ENCODE peak calls at places on chromosome 16, in nine cellular contexts. K is endothelial cell; E is stimulated activated CD4-positive, alpha-beta T cell treated with anti-CD3 and anti-CD28 coated beads, Interleukin-4, amount 100 ng/mL, for 4 hours; Q is effector CD4-positive, alpha-beta T cell; F is Kasumi-1; W is stimulated activated CD8-positive, alpha-beta memory T cell treated with anti-CD3 and anti-CD28 coated beads, Interleukin-4, amount 100 ng/mL, for 1 hour; N is lower leg skin; Z is left ventricle myocardium inferior; G is iris pigment epithelial cell. X is an unnamed sample.

GRCh38 chr16:67869653-67870052 is 3.2 kb upstream of the EDC4 start:
- DNase-seq in K (no peak), E (no peak), F (no peak), Q (no peak), G (no peak), W (no peak), Z (no peak), N (no peak), X (no peak)

GRCh38 chr16:14539156-14539555 is 90.9 kb downstream of the PARN start:
- DNase-seq in Z (no peak), F (no peak), W (no peak), K (no peak), E (no peak), N (no peak), Q (no peak), G (no peak), X (no peak)

GRCh38 chr16:53035176-53035942 is 17.3 kb downstream of the CHD9NB start:
- DNase-seq in K (no peak), N (no peak), E (no peak), Z (no peak), Q (no peak), W (no peak), F (no peak), G (no peak), X (no peak)

GRCh38 chr16:24075929-24076716 is 180.0 kb upstream of the CACNG3 start:
- DNase-seq in W (no peak), E (no peak), G (no peak), F (no peak), Q (no peak), N (no peak), Z (no peak), K (no peak), X (no peak)

GRCh38 chr16:931651-932500 is 38.9 kb downstream of the LMF1 start:
- DNase-seq in N (no peak), W (no peak), G (no peak), Q (no peak), K (no peak), Z (no peak), F (no peak), E (no peak), X (no peak)

GRCh38 chr16:67197704-67198103 is 1.2 kb upstream of the ELMO3 start:
- DNase-seq in F (no peak), G (no peak), Q (no peak), E (no peak), Z (no peak), K (no peak), N (no peak), W (no peak), X (no peak)

GRCh38 chr16:5010576-5011329 is 23.0 kb downstream of the NAGPA start:
- DNase-seq in G (no peak), N (no peak), K (no peak), Z (no peak), W (no peak), Q (no peak), E (no peak), F (no peak), X (no peak)

GRCh38 chr16:78478267-78478821 is 378.9 kb downstream of the WWOX start:
- DNase-seq in N (no peak), W (no peak), E (no peak), Q (no peak), Z (no peak), G (no peak), K (peak), F (no peak), X (no peak)

GRCh38 chr16:63129411-63130125 is 1093.3 kb upstream of the CDH8 start:
- DNase-seq in E (no peak), W (no peak), Q (peak), Z (no peak), G (no peak), F (no peak), K (no peak), N (no peak), X (no peak)

X was measured in coronary artery.